ENCODE peak calls at places on chromosomes 1 and 21, in ten cellular contexts. F is uterus, M is AG04450, U is fibroblast of mammary gland, S is lower lobe of right lung, L is right lobe of liver, G is HFF-Myc, N is prostate gland, K is A549, O is endodermal cell. J is an unnamed sample.

GRCh38 chr1:207502726-207503125 is 6.8 kb downstream of the CR1 start:
- DNase-seq in F (no peak), M (no peak), U (no peak), S (no peak), L (no peak), G (no peak), N (no peak), K (no peak), O (no peak), J (no peak)

GRCh38 chr1:94920061-94920460 is 6.8 kb downstream of the CNN3 start:
- DNase-seq in F (no peak), M (no peak), U (no peak), S (no peak), L (no peak), G (no peak), N (no peak), K (no peak), O (no peak), J (no peak)

GRCh38 chr1:205338011-205338410 is 16.5 kb upstream of the NUAK2 start:
- DNase-seq in F (no peak), M (no peak), U (no peak), S (no peak), L (no peak), G (no peak), N (no peak), K (no peak), O (no peak), J (no peak)

GRCh38 chr1:117128323-117129079 is 7.0 kb upstream of the TRIM45 start:
- DNase-seq in F (no peak), M (no peak), U (peak; percentile 64), S (no peak), L (no peak), G (no peak), N (no peak), K (peak; percentile 22), O (no peak), J (no peak)

GRCh38 chr21:42235593-42235992 is 16.7 kb downstream of the ABCG1 start:
- DNase-seq in F (no peak), M (no peak), U (no peak), S (no peak), L (no peak), G (no peak), N (no peak), K (no peak), O (no peak), J (no peak)

GRCh38 chr1:100267284-100267683 is 1.3 kb downstream of the RTCA start:
- DNase-seq in F (no peak), M (no peak), U (no peak), S (no peak), L (no peak), G (no peak), N (no peak), K (no peak), O (no peak), J (no peak)

GRCh38 chr1:226677121-226678020 is 61.7 kb downstream of the ITPKB start:
- DNase-seq in F (peak; percentile 86), M (no peak), U (peak; percentile 91), S (no peak), L (no peak), G (no peak), N (peak; percentile 96), K (peak; percentile 29), O (no peak), J (peak; percentile 91)

GRCh38 chr1:14787604-14788003 is 189.1 kb downstream of the KAZN start:
- DNase-seq in F (no peak), M (no peak), U (no peak), S (no peak), L (no peak), G (no peak), N (no peak), K (no peak), O (peak; percentile 62), J (no peak)

GRCh38 chr21:32742470-32742869 is 14.7 kb upstream of the SYNJ1 start:
- DNase-seq in F (no peak), M (no peak), U (no peak), S (no peak), L (no peak), G (no peak), N (no peak), K (no peak), O (no peak), J (no peak)

DNA sequence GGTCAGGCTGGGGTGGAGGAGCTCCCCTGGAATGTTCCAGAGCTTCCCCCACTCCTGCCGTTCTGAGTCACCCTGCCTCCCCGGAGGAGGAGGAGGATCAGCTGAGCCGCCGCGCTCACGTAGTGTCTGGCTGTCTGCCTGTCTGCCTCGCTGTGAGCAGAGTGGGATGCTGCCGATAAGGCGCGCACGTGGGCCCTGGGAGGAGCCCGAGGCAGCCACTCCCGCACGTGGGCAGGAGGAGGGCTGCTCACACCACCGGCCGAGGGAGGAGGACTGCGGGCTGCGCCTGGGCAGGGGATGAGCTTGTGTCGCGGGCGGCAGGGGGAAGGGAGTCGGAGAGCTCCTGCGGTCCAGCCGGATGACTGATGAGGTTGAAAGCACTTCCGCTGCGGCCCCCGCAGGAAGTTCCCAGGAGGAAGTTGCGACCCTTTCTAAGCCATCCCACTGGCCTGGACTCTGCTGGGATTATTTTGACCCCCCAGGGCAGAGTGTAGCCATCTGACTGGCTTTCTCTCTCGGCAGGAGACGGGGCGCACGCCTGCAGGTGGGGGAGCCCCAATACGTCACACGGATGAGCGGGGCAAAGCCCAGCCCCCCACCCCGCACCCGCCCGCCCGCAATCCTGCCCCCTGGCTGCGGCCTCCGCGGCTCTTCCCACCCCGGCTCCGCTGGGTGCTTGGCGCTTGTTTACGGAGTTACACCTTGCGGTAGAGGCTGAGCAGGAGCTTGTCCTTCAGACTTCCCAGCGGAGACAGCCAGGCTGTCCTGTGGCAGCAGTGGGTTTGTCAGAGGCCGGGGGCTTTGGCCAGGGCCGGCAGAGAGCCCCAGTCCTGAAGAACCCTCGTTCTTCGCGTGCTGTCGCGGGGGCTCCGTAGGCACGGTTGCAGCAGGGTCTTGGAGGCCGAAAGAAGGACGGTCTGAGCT is 9.8 kb downstream of the PDXK start:
- DNase-seq in F (peak; percentile 99), M (peak; percentile 97), U (peak; percentile 98), S (peak; percentile 96), L (peak; percentile 97), G (peak; percentile 85), N (peak; percentile 93), K (peak; percentile 68), O (peak; percentile 93), J (peak; percentile 97)
- TF ChIP-seq CTCF in F (no peak), M (no peak), U (no peak), S (peak; percentile 42), L (peak; percentile 29), G (peak; percentile 21), N (peak; percentile 41), K (no peak), O (peak; percentile 87), J (peak; percentile 81)

GRCh38 chr1:93360111-93360510 is 14.4 kb downstream of the DR1 start:
- DNase-seq in F (no peak), M (no peak), U (no peak), S (no peak), L (no peak), G (no peak), N (no peak), K (no peak), O (no peak), J (no peak)
- H3K4me3 ChIP-seq in F (no peak overlapping the region), M (no peak overlapping the region), U (no peak overlapping the region), S (no peak overlapping the region), L (no peak overlapping the region), G (no peak overlapping the region), N (no peak overlapping the region), K (no peak overlapping the region), O (no peak overlapping the region), J (no peak overlapping the region)

DNA sequence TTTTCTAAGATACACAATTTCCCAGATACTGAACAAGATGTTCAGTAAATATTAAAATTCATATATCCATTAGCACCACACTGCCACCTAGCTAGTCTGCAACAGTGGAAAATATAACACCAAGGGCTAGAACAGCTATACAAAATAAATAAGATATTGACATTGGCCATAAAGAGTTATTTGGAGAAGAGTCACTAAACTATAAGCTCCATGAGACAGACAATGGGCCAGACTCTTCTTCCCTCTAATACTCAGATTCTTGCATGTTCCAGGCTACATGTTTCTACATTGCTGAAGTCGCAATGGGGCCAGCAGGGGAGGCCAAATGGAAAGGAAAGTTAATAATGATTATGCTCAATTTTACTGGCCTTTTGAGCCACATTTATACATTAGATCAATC is 21.5 kb downstream of the SPATA6 start:
- DNase-seq in F (no peak), M (no peak), U (no peak), S (no peak), L (no peak), G (no peak), N (no peak), K (no peak), O (no peak), J (no peak)
- TF ChIP-seq CTCF in F (no peak), M (peak; percentile 22), U (peak; percentile 32), S (peak; percentile 17), L (peak; percentile 24), G (no peak), N (no peak), K (peak; percentile 0), O (peak; percentile 12), J (peak; percentile 52)

GRCh38 chr1:210232524-210233215 is at the start of gene SERTAD4:
- DNase-seq in F (peak; percentile 37), M (no peak), U (peak; percentile 46), S (peak; percentile 55), L (no peak), G (no peak), N (peak; percentile 83), K (peak; percentile 40), O (peak; percentile 78), J (no peak)

GRCh38 chr1:210231846-210232523 is 611 bp upstream of the SERTAD4 start:
- DNase-seq in F (peak; percentile 46), M (no peak), U (peak; percentile 81), S (no peak), L (no peak), G (peak; percentile 59), N (no peak), K (no peak), O (no peak), J (no peak)

GRCh38 chr1:210234254-210234747 is 1.7 kb downstream of the SERTAD4 start:
- DNase-seq in F (peak; percentile 34), M (no peak), U (no peak), S (no peak), L (no peak), G (no peak), N (no peak), K (no peak), O (peak; percentile 85), J (no peak)

GRCh38 chr1:210233216-210233494 is 559 bp downstream of the SERTAD4 start:
- DNase-seq in F (no peak), M (no peak), U (no peak), S (no peak), L (no peak), G (no peak), N (no peak), K (no peak), O (no peak), J (no peak)

DNA sequence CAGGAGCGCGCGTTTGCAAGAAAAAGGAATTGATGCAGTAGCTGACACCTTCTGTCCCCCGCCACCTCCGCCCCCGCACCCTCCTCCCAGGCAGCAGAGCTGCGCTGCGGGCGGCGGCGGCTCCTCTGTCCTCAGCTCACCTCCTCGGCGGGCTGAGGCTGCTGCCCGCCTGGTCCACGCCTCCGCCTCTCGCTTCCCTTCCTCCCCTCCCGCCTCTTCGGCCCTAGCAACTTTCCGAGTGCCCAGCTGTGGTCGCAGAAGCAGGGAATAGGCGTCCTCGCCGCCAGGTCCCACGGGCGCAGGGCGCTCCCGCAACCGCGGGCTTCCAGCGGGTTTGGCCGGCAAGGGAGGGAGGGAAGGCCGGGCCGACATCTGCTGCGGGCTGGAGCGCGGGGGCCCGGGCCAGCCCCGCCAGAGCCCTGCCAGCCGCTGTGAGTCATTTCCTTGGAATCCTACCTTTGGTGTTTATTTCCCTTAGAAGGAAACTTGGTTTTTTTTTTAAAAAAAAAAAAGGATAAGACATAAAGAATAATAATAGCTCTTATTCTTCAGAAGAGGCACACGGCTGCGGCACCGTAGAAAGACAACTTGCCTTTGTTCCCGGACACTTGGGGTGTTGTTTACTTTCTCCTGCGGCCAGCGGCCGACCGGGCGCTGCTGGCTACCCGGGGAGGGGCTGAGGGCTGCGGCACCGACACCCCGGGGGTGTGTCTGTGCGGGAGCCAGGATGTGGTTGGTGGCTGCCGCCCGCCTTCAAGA is 1.1 kb downstream of the SERTAD4 start:
- DNase-seq in F (peak; percentile 54), M (no peak), U (peak; percentile 51), S (peak; percentile 76), L (no peak), G (no peak), N (peak; percentile 45), K (peak; percentile 33), O (peak; percentile 84), J (no peak)
- H3K4me3 ChIP-seq in F (peak overlapping the region; percentile 85), M (peak overlapping the region; percentile 69), U (peak overlapping the region; percentile 48), S (peak overlapping the region; percentile 64), L (peak overlapping the region; percentile 18), G (peak overlapping the region; percentile 74), N (peak overlapping the region; percentile 46), K (peak overlapping the region; percentile 59), O (peak overlapping the region; percentile 77), J (peak overlapping the region; percentile 67)

J was measured in right atrium auricular region.